ENCODE peak calls at places on chromosome 21, in seven cellular contexts. T, U, Y, E, G, Q and M are unnamed samples.
A peak's percentile ranks its signal among the peaks of the same experiment; 100 is the strongest.

GRCh38 chr21:17805966-17806365 is 13.2 kb downstream of the C21orf91 start:
- DNase-seq in G (no peak), E (no peak), U (no peak), Q (no peak), T (no peak), Y (no peak), M (no peak)

GRCh38 chr21:23804866-23805265 is 1802.4 kb downstream of the MRPL39 start:
- DNase-seq in T (no peak), E (no peak), Y (no peak), G (no peak), U (no peak), Q (no peak), M (no peak)

GRCh38 chr21:27719226-27719625 is 752.3 kb upstream of the ADAMTS5 start:
- DNase-seq in U (no peak), E (no peak), T (no peak), G (no peak), Q (no peak), Y (no peak), M (no peak)

GRCh38 chr21:23725576-23725975 is 1881.7 kb downstream of the MRPL39 start:
- DNase-seq in Q (no peak), Y (no peak), G (no peak), U (no peak), E (no peak), T (no peak), M (no peak)

GRCh38 chr21:37398697-37399096 is 32.1 kb downstream of the DYRK1A start:
- DNase-seq in Y (no peak), U (peak; percentile 14), Q (no peak), G (no peak), E (no peak), T (no peak), M (no peak)

GRCh38 chr21:40254540-40255455 is 387.6 kb downstream of the PCP4 start:
- DNase-seq in U (no peak), Q (no peak), Y (peak; percentile 87), T (no peak), E (no peak), G (no peak), M (no peak)

GRCh38 chr21:25721987-25722386 is 12.7 kb downstream of the ATP5PF start:
- DNase-seq in Y (no peak), E (no peak), U (no peak), T (no peak), G (no peak), Q (no peak), M (no peak)

GRCh38 chr21:41418956-41419680 is 6.9 kb upstream of the MX1 start:
- DNase-seq in G (no peak), Y (no peak), U (no peak), E (no peak), T (no peak), Q (no peak), M (no peak)

GRCh38 chr21:35077975-35078374 is 28.9 kb upstream of the RUNX1 start:
- DNase-seq in U (no peak), G (no peak), Q (no peak), Y (peak; percentile 57), E (peak; percentile 17), T (no peak), M (no peak)

GRCh38 chr21:17461014-17461413 is 51.8 kb upstream of the CXADR start:
- DNase-seq in Y (peak; percentile 94), Q (no peak), E (peak; percentile 91), G (no peak), U (no peak), T (peak; percentile 80), M (no peak)

GRCh38 chr21:14826630-14827029 is 238.2 kb downstream of the NRIP1 start:
- DNase-seq in G (no peak), Q (no peak), T (no peak), E (no peak), Y (no peak), U (no peak), M (no peak)

GRCh38 chr21:37164742-37165141 is 91.7 kb downstream of the TTC3 start:
- DNase-seq in U (no peak), G (no peak), Q (no peak), T (no peak), E (peak; percentile 9), Y (no peak), M (no peak)

GRCh38 chr21:14699433-14700410 is 153.6 kb upstream of the SAMSN1 start:
- DNase-seq in Y (no peak), E (no peak), T (no peak), U (no peak), G (no peak), Q (no peak), M (no peak)

GRCh38 chr21:32772281-32773047 is 909 bp upstream of the PAXBP1 start:
- DNase-seq in U (no peak), Y (peak; percentile 53), G (peak; percentile 25), E (peak; percentile 72), T (no peak), Q (no peak), M (no peak)

GRCh38 chr21:46297311-46298082 is 11.4 kb downstream of the YBEY start:
- DNase-seq in E (peak; percentile 60), Y (peak; percentile 33), T (no peak), G (no peak), U (no peak), Q (no peak), M (no peak)

GRCh38 chr21:16195476-16195875 is 465.7 kb downstream of the USP25 start:
- DNase-seq in Y (peak; percentile 74), T (no peak), E (peak; percentile 83), Q (no peak), U (no peak), G (no peak), M (no peak)
- H3K4me3 ChIP-seq in Y (peak overlapping the region; percentile 59), T (peak overlapping the region; percentile 40), E (peak overlapping the region; percentile 82), Q (peak overlapping the region; percentile 31), U (no peak overlapping the region), G (no peak overlapping the region), M (no peak overlapping the region)

GRCh38 chr21:29194342-29194741 is 63.9 kb downstream of the MAP3K7CL start:
- DNase-seq in Q (no peak), G (no peak), E (no peak), T (no peak), Y (no peak), U (no peak), M (no peak)
- H3K4me1 ChIP-seq in Q (peaks cover 23% of the 10 kb centered on the region), G (no peaks in the 10 kb centered on the region), E (peaks cover 71% of the 10 kb centered on the region), T (no peaks in the 10 kb centered on the region), Y (peaks cover 10% of the 10 kb centered on the region), U (peaks cover 16% of the 10 kb centered on the region), M (no peaks in the 10 kb centered on the region)

DNA sequence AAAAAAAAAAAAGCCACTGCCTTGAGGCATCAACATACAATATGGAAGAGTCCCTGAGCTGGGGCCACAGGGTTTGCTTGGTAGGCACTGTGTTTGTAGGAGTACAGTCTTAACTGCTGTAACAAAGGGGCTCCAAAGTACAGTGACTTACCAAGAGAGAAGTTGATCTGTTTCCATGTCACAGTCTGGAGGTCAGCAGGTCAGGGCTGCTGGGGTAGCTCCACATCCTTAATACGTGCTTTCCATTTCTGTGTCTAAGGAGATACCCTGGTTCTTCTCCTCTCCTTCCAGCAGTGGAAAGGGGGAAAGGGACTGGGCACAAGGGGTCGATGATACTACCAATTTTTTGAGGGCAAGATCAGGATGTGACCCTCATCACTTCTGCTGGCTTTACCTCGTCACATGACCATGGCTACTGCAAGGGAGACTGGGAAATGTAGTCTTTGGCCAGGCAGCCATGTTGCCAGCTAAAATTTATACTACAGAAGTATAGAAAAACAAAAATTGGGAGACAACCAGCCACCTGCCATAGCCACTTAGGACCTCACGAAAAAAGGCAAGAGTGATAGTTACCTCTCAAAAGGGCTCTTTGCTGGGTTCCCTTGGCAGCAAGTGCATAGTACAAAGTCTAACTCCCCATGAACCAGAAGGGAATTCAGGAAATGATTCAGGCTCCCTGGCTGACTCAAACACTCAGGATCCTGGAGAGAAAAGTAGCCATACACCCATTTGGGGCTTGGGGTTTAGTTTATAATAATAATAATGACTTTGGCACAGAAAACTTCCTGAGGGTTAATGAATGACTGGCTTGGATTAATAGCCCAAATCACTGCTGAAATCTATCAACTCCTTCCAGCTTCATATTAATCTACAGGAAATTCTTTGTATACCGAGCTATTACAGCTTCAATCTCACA is 52.7 kb upstream of the ATP5PO start:
- DNase-seq in Y (peak; percentile 94), G (no peak), Q (no peak), E (peak; percentile 85), U (no peak), T (no peak), M (peak; percentile 22)
- H3K27ac ChIP-seq in Y (peak overlapping the region; percentile 46), G (no peak overlapping the region), Q (no peak overlapping the region), E (peak overlapping the region; percentile 48), U (no peak overlapping the region), T (peak overlapping the region; percentile 14), M (no peak overlapping the region)

DNA sequence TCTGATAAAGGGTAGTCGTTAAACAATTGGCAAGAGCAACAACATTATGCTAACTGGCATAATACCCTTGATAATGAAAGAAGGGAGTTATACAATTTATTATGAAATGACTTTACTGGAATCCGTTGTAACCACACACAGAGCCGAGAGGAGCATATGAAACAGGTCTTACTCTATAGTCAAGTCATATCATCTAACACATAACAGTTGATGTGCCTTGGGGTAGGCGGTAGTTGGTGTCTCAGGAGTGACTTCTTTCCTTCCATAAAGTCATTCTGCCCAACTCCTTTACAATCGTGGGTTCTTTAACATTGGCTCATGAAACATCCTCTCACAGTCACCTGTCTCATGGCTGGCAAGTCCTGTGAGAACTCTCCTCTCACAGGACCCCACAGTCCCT is 225.2 kb downstream of the LTN1 start:
- DNase-seq in G (no peak), Q (no peak), Y (no peak), T (no peak), E (no peak), U (no peak), M (no peak)
- H3K4me3 ChIP-seq in G (no peak overlapping the region), Q (no peak overlapping the region), Y (no peak overlapping the region), T (no peak overlapping the region), E (no peak overlapping the region), U (no peak overlapping the region), M (no peak overlapping the region)

DNA sequence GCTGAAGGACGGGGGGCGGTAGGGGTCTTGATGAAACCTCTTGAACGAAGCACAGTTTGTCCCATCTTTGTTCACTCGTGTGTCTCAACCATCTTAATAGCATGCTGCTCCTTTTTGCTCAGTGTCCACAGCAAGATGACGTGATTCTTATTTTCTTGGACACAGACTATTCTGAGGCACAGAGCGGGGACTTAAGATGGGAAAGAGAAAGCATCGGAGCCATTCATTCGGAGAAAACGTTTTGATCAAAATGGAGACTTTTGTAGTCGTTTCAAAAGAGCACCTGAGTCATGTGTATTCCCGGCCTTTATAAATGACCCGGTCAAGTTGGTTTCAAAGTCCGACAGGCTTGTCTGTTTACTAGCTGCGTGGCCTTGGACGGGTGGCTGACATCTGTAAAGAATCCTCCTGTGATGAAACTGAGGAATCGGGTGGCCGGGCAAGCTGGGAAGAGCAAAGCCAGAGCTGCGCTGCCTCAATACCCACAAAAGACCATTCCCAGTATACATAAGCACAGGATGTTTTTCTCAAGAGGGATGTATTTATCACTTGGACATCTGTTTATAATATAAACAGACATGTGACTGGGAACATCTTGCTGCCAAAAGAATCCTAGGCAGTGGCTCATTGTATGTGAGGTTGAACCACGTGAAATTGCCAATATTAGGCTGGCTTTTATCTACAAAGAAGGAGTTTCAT is 18.5 kb downstream of the ETS2 start:
- DNase-seq in G (no peak), E (peak; percentile 75), T (no peak), Q (peak; percentile 75), U (no peak), Y (peak; percentile 56), M (no peak)
- H3K4me1 ChIP-seq in G (no peaks in the 10 kb centered on the region), E (peaks cover 28% of the 10 kb centered on the region), T (peaks cover 4% of the 10 kb centered on the region), Q (peaks cover 53% of the 10 kb centered on the region), U (no peaks in the 10 kb centered on the region), Y (peaks cover 34% of the 10 kb centered on the region), M (no peaks in the 10 kb centered on the region)

DNA sequence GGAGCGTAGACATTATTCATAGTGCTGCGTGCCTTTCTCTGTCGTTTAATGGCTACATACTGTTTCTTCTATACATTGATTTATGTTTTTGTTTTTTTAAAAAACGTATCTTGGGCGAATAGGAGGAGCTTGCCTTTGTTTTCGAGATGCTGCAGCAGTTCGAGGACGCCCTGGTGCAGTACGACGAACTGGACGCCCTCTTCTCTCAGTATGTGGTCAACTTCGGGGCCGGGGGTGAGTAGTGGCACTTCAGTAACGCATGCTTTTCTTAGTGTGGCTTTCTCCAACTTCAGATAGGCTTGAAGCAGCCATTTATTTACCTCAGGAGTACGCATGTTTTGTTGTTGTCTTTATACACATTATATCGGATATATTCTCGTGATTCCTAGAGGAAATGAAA is 46.9 kb downstream of the TRAPPC10 start:
- DNase-seq in U (no peak), T (no peak), Y (no peak), G (no peak), Q (no peak), E (no peak), M (no peak)
- H3K27ac ChIP-seq in U (no peak overlapping the region), T (no peak overlapping the region), Y (no peak overlapping the region), G (no peak overlapping the region), Q (no peak overlapping the region), E (no peak overlapping the region), M (no peak overlapping the region)